ENCODE peak calls at places on chromosome 16, in eight cellular contexts. Y is heart right ventricle; O is thoracic aorta; B is effector memory CD4-positive, alpha-beta T cell; R is CD8-positive, alpha-beta memory T cell; W is tibial nerve; U is trophoblast cell; V is stomach. G is an unnamed sample. For H3K36me3 and H3K27me3, the result is how much of the 10 kb centered on the place peaks cover.

GRCh38 chr16:66134875-66135274 is 231.6 kb upstream of the CDH5 start:
- DNase-seq in U (no peak), B (no peak), V (no peak), R (no peak), W (no peak), Y (no peak), O (no peak), G (no peak)

GRCh38 chr16:5032748-5033167 is 977 bp downstream of the NAGPA start:
- DNase-seq in U (no peak), W (no peak), R (no peak), V (peak), Y (no peak), O (no peak), B (no peak), G (no peak)

GRCh38 chr16:21644674-21645073 is 7.7 kb downstream of the IGSF6 start:
- DNase-seq in W (no peak), V (no peak), U (no peak), Y (no peak), R (no peak), B (no peak), O (no peak), G (no peak)

GRCh38 chr16:4316732-4317461 is 1.0 kb downstream of the GLIS2 start:
- DNase-seq in Y (peak), U (no peak), W (no peak), R (no peak), V (peak), B (no peak), O (no peak), G (peak)

GRCh38 chr16:30893082-30893743 is 664 bp downstream of the BCL7C start:
- DNase-seq in R (peak), U (no peak), O (no peak), Y (peak), B (no peak), V (no peak), W (no peak), G (peak)

GRCh38 chr16:66247516-66248089 is 118.9 kb upstream of the CDH5 start:
- DNase-seq in V (no peak), W (peak), R (no peak), B (no peak), Y (no peak), U (no peak), O (no peak), G (no peak)

GRCh38 chr16:12646490-12647274 is 157.0 kb downstream of the CPPED1 start:
- DNase-seq in R (no peak), W (peak), Y (no peak), V (peak), U (no peak), B (no peak), O (no peak), G (no peak)

GRCh38 chr16:63735456-63735855 is 1386.4 kb downstream of the CDH11 start:
- DNase-seq in U (no peak), R (no peak), O (no peak), W (no peak), Y (no peak), B (no peak), V (no peak), G (no peak)

GRCh38 chr16:57797526-57798266 is 4.6 kb downstream of the KIFC3 start:
- DNase-seq in R (no peak), B (no peak), O (no peak), U (peak), W (no peak), Y (peak), V (peak), G (peak)

GRCh38 chr16:66590322-66590721 is 11.1 kb downstream of the CMTM2 start:
- DNase-seq in U (no peak), V (no peak), Y (no peak), R (no peak), B (no peak), W (no peak), O (no peak), G (no peak)

GRCh38 chr16:3716831-3717234 is 491 bp downstream of the TRAP1 start:
- DNase-seq in B (no peak), O (no peak), W (no peak), U (no peak), R (peak), Y (no peak), V (no peak), G (no peak)

GRCh38 chr16:8795096-8795495 is 2.3 kb downstream of the TMEM186 start:
- DNase-seq in U (no peak), R (no peak), B (no peak), Y (no peak), V (no peak), O (no peak), W (no peak), G (no peak)

GRCh38 chr16:10929853-10930754 is 12.2 kb downstream of the DEXI start:
- DNase-seq in V (no peak), Y (no peak), W (no peak), R (no peak), B (no peak), O (no peak), U (no peak), G (no peak)

GRCh38 chr16:73071131-73071940 is 23.4 kb upstream of the ZFHX3 start:
- DNase-seq in W (no peak), U (no peak), B (no peak), R (no peak), O (no peak), Y (peak), V (peak), G (peak)

GRCh38 chr16:84459941-84460405 is 44.5 kb downstream of the MEAK7 start:
- DNase-seq in Y (no peak), R (no peak), B (no peak), W (no peak), V (no peak), O (no peak), U (no peak), G (no peak)

GRCh38 chr16:53207810-53208752 is 153.3 kb downstream of the CHD9 start:
- DNase-seq in B (no peak), W (no peak), V (peak), O (no peak), R (no peak), U (peak), Y (no peak), G (no peak)

GRCh38 chr16:2846511-2847310 is 11.3 kb downstream of the PRSS22 start:
- DNase-seq in R (no peak), W (no peak), B (no peak), V (no peak), Y (no peak), O (no peak), U (peak), G (no peak)

GRCh38 chr16:56193951-56194726 is 2.9 kb downstream of the GNAO1 start:
- DNase-seq in W (peak), B (peak), U (peak), Y (peak), O (peak), V (peak), R (peak), G (peak)

GRCh38 chr16:74622005-74622404 is 15.1 kb upstream of the GLG1 start:
- DNase-seq in R (no peak), Y (no peak), U (no peak), O (no peak), W (no peak), B (no peak), V (peak), G (no peak)

GRCh38 chr16:71893888-71894228 is 1.5 kb upstream of the IST1 start:
- DNase-seq in R (no peak), Y (no peak), V (no peak), B (no peak), W (no peak), U (no peak), O (no peak), G (no peak)

GRCh38 chr16:86952769-86953168 is 364.4 kb downstream of the C16orf95 start:
- DNase-seq in B (no peak), V (no peak), Y (no peak), U (no peak), O (no peak), R (no peak), W (no peak), G (no peak)

GRCh38 chr16:10368984-10369551 is 16.8 kb upstream of the ATF7IP2 start:
- DNase-seq in R (no peak), V (no peak), O (no peak), W (no peak), U (no peak), Y (no peak), B (no peak), G (no peak)

GRCh38 chr16:72202014-72202413 is 30.1 kb upstream of the PMFBP1 start:
- DNase-seq in U (no peak), O (no peak), Y (no peak), R (no peak), V (no peak), B (no peak), W (no peak), G (no peak)

GRCh38 chr16:69848635-69849545 is 86.8 kb downstream of the WWP2 start:
- DNase-seq in O (peak), R (no peak), Y (peak), B (no peak), V (peak), W (peak), U (no peak), G (peak)

GRCh38 chr16:53775821-53776431 is 72.0 kb downstream of the FTO start:
- DNase-seq in Y (peak), B (no peak), O (peak), W (no peak), U (peak), V (peak), R (no peak), G (peak)

GRCh38 chr16:5018791-5019190 is 14.9 kb downstream of the NAGPA start:
- DNase-seq in B (no peak), U (no peak), O (no peak), Y (no peak), W (peak), R (no peak), V (no peak), G (no peak)

GRCh38 chr16:57039148-57039812 is 49.9 kb downstream of the NLRC5 start:
- DNase-seq in W (no peak), U (no peak), Y (no peak), B (no peak), O (no peak), V (no peak), R (no peak), G (no peak)

GRCh38 chr16:17556276-17557052 is 85.7 kb upstream of the XYLT1 start:
- DNase-seq in O (no peak), U (peak), R (no peak), V (no peak), W (no peak), Y (no peak), B (no peak), G (no peak)

GRCh38 chr16:72939247-72939646 is 108.7 kb downstream of the ZFHX3 start:
- DNase-seq in U (peak), R (no peak), Y (no peak), W (no peak), B (no peak), V (no peak), O (no peak), G (no peak)

GRCh38 chr16:16828913-16829398 is 450.0 kb downstream of the NPIPA7 start:
- DNase-seq in V (no peak), Y (no peak), B (no peak), O (no peak), W (no peak), R (no peak), U (no peak), G (no peak)

GRCh38 chr16:11094838-11095565 is 150.6 kb downstream of the CLEC16A start:
- DNase-seq in R (no peak), O (no peak), W (no peak), V (no peak), Y (no peak), U (no peak), B (no peak), G (no peak)

GRCh38 chr16:878071-878784 is 77.7 kb upstream of the GNG13 start:
- DNase-seq in R (no peak), B (no peak), U (no peak), Y (no peak), O (no peak), W (no peak), V (no peak), G (peak)

GRCh38 chr16:84537431-84538151 is 33.1 kb upstream of the MEAK7 start:
- DNase-seq in Y (no peak), V (no peak), W (no peak), U (no peak), B (no peak), O (no peak), R (no peak), G (no peak)

GRCh38 chr16:72723781-72724180 is 324.1 kb downstream of the ZFHX3 start:
- DNase-seq in Y (no peak), W (no peak), U (no peak), O (no peak), B (no peak), V (no peak), R (no peak), G (no peak)

GRCh38 chr16:21628772-21629171 is 23.6 kb downstream of the IGSF6 start:
- DNase-seq in U (no peak), B (no peak), O (no peak), V (no peak), Y (no peak), W (no peak), R (no peak), G (no peak)

GRCh38 chr16:2960183-2961010 is 3.7 kb upstream of the KREMEN2 start:
- DNase-seq in B (no peak), Y (no peak), U (no peak), W (no peak), O (no peak), V (no peak), R (no peak), G (no peak)

DNA sequence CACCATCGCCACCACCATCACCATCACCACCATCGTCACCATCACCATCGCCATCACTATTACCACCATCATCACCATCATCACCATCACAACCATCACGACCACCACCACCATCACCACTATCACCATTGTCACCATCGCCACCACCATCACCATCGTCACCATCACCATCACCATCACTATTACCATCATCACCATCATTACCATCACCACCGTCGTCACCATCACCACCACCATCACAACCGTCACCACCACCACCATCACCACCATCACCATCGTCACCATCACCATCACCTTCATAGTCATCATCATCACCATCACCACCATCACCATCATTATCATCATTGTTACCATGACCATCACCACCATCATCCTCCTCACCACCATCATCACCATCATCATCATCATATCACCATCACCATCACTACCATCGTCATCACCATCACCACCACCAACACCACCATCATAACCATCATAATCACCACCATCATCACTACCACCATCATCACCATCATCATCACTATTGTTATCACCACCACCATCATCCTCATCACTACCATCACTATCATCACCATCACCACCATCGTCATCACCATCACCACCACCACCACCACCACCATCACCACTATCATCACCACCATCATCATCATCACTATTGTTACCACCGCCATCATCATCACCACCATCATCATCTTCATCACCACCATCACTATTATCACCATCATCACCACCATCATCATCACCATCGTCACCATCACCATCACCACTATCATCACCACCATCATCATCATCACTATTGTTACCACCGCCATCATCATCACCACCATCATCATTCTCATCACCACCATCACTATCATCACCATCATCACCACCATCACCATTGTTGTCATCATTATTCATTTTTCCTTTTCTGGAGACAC is 51.5 kb upstream of the ZNF469 start:
- DNase-seq in Y (no peak), R (no peak), V (no peak), U (no peak), O (no peak), W (no peak), B (no peak), G (no peak)
- H3K36me3 ChIP-seq in Y (under half), R (under half), V (under half), U (under half), O (under half), W (under half), B (under half), G (under half)

GRCh38 chr16:85657267-85657650 is 31.5 kb downstream of the GINS2 start:
- DNase-seq in O (no peak), Y (no peak), V (no peak), R (no peak), W (no peak), B (no peak), U (no peak), G (no peak)
- H3K27ac ChIP-seq in O (no peak), Y (no peak), V (no peak), R (no peak), W (no peak), B (no peak), U (no peak), G (no peak)

GRCh38 chr16:51095890-51096626 is 55.0 kb downstream of the SALL1 start:
- DNase-seq in Y (no peak), V (no peak), W (no peak), R (no peak), U (no peak), O (no peak), B (no peak), G (no peak)
- H3K27me3 ChIP-seq in Y (under half), V (under half), W (under half), R (under half), U (under half), O (under half), B (under half), G (under half)

GRCh38 chr16:88465387-88465983 is 12.4 kb downstream of the ZFPM1 start:
- DNase-seq in W (no peak), R (no peak), U (no peak), Y (no peak), V (no peak), O (no peak), B (no peak), G (no peak)
- H3K36me3 ChIP-seq in W (under half), R (under half), U (under half), Y (under half), V (under half), O (under half), B (under half), G (under half)

G was measured in left lung.